ENCODE peak calls at places on chromosomes 3 and 15, in five cellular contexts. N, W, Z, S and V are unnamed samples.

GRCh38 chr15:75346796-75347221 is at the start of gene NEIL1:
- DNase-seq in N (no peak), Z (no peak), W (no peak), S (no peak), V (no peak)

GRCh38 chr3:130760922-130761321 is 14.3 kb upstream of the PIK3R4 start:
- DNase-seq in S (no peak), W (no peak), Z (no peak), N (no peak), V (no peak)

GRCh38 chr15:44598892-44599291 is 61.9 kb downstream of the EIF3J start:
- DNase-seq in N (no peak), S (peak; percentile 52), Z (peak; percentile 85), W (no peak), V (no peak)

GRCh38 chr15:77224352-77224751 is 153.4 kb upstream of the TSPAN3 start:
- DNase-seq in N (no peak), W (no peak), S (no peak), Z (no peak), V (no peak)

GRCh38 chr3:12656193-12656592 is 7.7 kb downstream of the RAF1 start:
- DNase-seq in S (no peak), Z (no peak), N (no peak), W (no peak), V (no peak)

GRCh38 chr3:72368331-72368975 is 479.8 kb downstream of the SHQ1 start:
- DNase-seq in Z (peak; percentile 19), N (no peak), W (no peak), S (no peak), V (no peak)

GRCh38 chr3:194690501-194691372 is 5.1 kb downstream of the FAM43A start:
- DNase-seq in N (no peak), W (no peak), S (peak; percentile 30), Z (peak; percentile 59), V (no peak)

GRCh38 chr15:42273900-42274692 is 863 bp upstream of the TMEM87A start:
- DNase-seq in N (peak; percentile 34), W (peak; percentile 30), Z (peak; percentile 67), S (peak; percentile 70), V (peak; percentile 13)

GRCh38 chr15:35293353-35294130 is 208.4 kb upstream of the NANOGP8 start:
- DNase-seq in Z (peak; percentile 71), N (peak; percentile 22), W (no peak), S (peak; percentile 42), V (peak; percentile 82)

GRCh38 chr3:194556086-194557056 is 69.6 kb upstream of the ATP13A3 start:
- DNase-seq in N (no peak), W (no peak), S (peak; percentile 65), Z (peak; percentile 50), V (peak; percentile 57)

GRCh38 chr15:63018639-63019038 is 23.9 kb upstream of the TPM1 start:
- DNase-seq in W (no peak), S (no peak), Z (peak; percentile 39), N (no peak), V (no peak)

GRCh38 chr3:1087066-1087555 is 5.7 kb upstream of the CNTN6 start:
- DNase-seq in W (no peak), N (no peak), S (no peak), Z (peak; percentile 52), V (no peak)

GRCh38 chr3:119657887-119658702 is 2.3 kb downstream of the POPDC2 start:
- DNase-seq in W (no peak), S (peak; percentile 41), Z (no peak), N (no peak), V (no peak)

GRCh38 chr3:129120254-129121004 is 1.2 kb downstream of the RAB43 start:
- DNase-seq in W (peak; percentile 89), S (peak; percentile 88), N (peak; percentile 67), Z (peak; percentile 86), V (peak; percentile 67)

GRCh38 chr3:126578702-126579101 is 20.0 kb upstream of the C3orf22 start:
- DNase-seq in Z (no peak), W (no peak), N (no peak), S (no peak), V (no peak)

GRCh38 chr15:85398822-85399221 is 18.4 kb downstream of the AKAP13 start:
- DNase-seq in W (no peak), Z (no peak), S (no peak), N (no peak), V (no peak)

GRCh38 chr3:32399030-32399620 is 7.5 kb downstream of the CMTM7 start:
- DNase-seq in S (peak; percentile 68), Z (peak; percentile 60), W (no peak), N (peak; percentile 52), V (peak; percentile 59)

GRCh38 chr3:52895416-52895815 is 1.9 kb downstream of the STIMATE start:
- DNase-seq in S (no peak), W (no peak), Z (no peak), N (no peak), V (no peak)

GRCh38 chr3:42090973-42091731 is at the start of gene TRAK1:
- DNase-seq in Z (no peak), N (no peak), S (no peak), W (no peak), V (no peak)

GRCh38 chr3:97817965-97818364 is 3.8 kb upstream of the CRYBG3 start:
- DNase-seq in N (peak; percentile 17), W (no peak), S (no peak), Z (no peak), V (no peak)

GRCh38 chr15:75554717-75555116 is 24.4 kb downstream of the PTPN9 start:
- DNase-seq in S (no peak), N (no peak), Z (peak; percentile 88), W (no peak), V (no peak)

GRCh38 chr15:90902996-90903732 is at the start of gene MAN2A2:
- DNase-seq in S (peak; percentile 88), N (peak; percentile 82), W (no peak), Z (peak; percentile 39), V (peak; percentile 62)

GRCh38 chr3:50648297-50648696 is 26.4 kb upstream of the DOCK3 start:
- DNase-seq in N (peak; percentile 62), W (no peak), Z (peak; percentile 21), S (peak; percentile 23), V (no peak)

GRCh38 chr15:83278191-83278590 is 6.3 kb downstream of the BNC1 start:
- DNase-seq in W (no peak), Z (no peak), N (no peak), S (no peak), V (no peak)

GRCh38 chr3:45135959-45136358 is 10.2 kb downstream of the CDCP1 start:
- DNase-seq in W (no peak), S (peak; percentile 89), N (no peak), Z (peak; percentile 41), V (no peak)

GRCh38 chr3:39491733-39492350 is 24.4 kb downstream of the MOBP start:
- DNase-seq in S (no peak), Z (no peak), W (no peak), N (no peak), V (no peak)

GRCh38 chr3:85572978-85573377 is 614.2 kb downstream of the CADM2 start:
- DNase-seq in Z (no peak), S (no peak), W (no peak), N (no peak), V (no peak)

GRCh38 chr3:85572426-85572825 is 613.6 kb downstream of the CADM2 start:
- DNase-seq in S (no peak), W (no peak), N (no peak), Z (no peak), V (no peak)

GRCh38 chr3:85576801-85577200 is 618.0 kb downstream of the CADM2 start:
- DNase-seq in N (no peak), W (no peak), Z (no peak), S (no peak), V (no peak)

GRCh38 chr3:85574306-85574705 is 615.5 kb downstream of the CADM2 start:
- DNase-seq in Z (no peak), N (no peak), S (no peak), W (no peak), V (no peak)

DNA sequence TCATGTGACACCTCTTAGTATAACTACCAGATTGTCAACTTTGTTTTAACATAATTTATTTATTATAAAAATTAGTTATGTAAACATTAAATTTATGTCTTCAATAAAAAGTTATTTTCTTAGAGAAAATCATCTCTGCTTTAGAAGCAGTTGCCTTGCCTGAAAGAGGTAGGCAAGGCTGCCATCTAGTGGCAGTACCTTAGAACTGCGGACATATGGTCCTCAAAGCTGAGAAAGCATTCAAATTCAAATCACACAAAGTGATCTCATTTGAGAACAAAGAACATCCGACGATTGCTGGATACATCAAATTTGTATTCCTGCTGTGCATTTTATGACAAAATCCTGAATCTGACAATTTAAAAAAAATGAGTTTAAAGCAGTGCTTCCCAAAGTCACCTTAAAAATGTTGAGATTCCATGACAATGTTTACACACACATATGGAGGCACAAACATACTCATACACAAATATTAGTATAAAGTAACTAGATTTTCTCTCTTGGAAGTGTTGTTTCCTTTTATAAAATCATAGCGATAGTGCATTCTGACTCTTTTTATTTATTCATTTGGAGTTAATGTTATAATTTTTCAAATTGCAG is 617.4 kb downstream of the CADM2 start:
- DNase-seq in N (peak; percentile 32), S (peak; percentile 72), W (no peak), Z (peak; percentile 55), V (peak; percentile 13)
- TF ChIP-seq RCOR1 in N (no peak), S (no peak), W (no peak), Z (no peak), V (no peak)

GRCh38 chr15:66704019-66704782 is 2.2 kb downstream of the SMAD6 start:
- DNase-seq in S (no peak), N (no peak), W (no peak), Z (no peak), V (no peak)
- TF ChIP-seq USF2 in S (no peak), N (no peak), W (no peak), Z (no peak), V (no peak)

DNA sequence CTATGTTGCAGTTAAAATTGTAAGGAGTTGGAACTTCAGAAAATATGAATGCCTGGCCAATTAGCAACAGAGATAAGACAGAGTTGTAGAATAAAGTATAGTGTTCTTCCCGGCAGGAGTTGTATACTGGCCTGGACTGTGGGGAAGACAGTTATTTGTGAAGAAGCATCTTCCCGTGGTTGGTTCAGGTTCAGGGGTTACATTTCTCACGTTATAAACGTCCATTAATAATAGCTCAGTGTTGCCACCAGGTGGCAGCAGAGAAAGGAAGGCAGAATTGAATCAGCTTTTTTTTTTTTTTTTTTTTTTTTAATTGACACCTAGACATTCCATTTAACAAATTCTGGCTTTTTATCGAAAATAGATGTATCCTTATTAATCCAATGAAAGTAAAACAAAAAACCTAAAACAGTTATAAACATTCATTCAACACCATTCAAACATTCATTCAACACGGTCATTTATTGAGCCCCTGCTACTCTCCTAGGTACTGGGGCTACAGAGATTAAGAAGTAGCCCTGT is 66.4 kb upstream of the NR2E3 start:
- DNase-seq in Z (peak; percentile 69), S (peak; percentile 66), W (no peak), N (peak; percentile 69), V (peak; percentile 73)
- TF ChIP-seq RCOR1 in Z (no peak), S (no peak), W (no peak), N (no peak), V (no peak)

GRCh38 chr15:98904466-98905048 is 103.0 kb downstream of the PGPEP1L start:
- DNase-seq in Z (peak; percentile 75), N (peak; percentile 84), W (no peak), S (peak; percentile 47), V (peak; percentile 89)
- TF ChIP-seq USF2 in Z (no peak), N (no peak), W (no peak), S (no peak), V (no peak)